ENCODE peak calls at places on chromosome 16, in six cellular contexts. A, Q, F, C, P and O are unnamed samples.

GRCh38 chr16:10465821-10466220 is 80.0 kb downstream of the ATF7IP2 start:
- DNase-seq in A (no peak), Q (no peak), F (no peak), C (no peak), P (no peak), O (no peak)

GRCh38 chr16:81005644-81006471 is 827 bp downstream of the CMC2 start:
- DNase-seq in A (peak; percentile 57), Q (no peak), F (no peak), C (no peak), P (peak; percentile 88), O (peak; percentile 89)

GRCh38 chr16:23026777-23027362 is 122.4 kb downstream of the USP31 start:
- DNase-seq in A (peak; percentile 23), Q (peak; percentile 7), F (no peak), C (no peak), P (no peak), O (no peak)

GRCh38 chr16:3695610-3696369 is 21.5 kb downstream of the TRAP1 start:
- DNase-seq in A (no peak), Q (no peak), F (no peak), C (no peak), P (no peak), O (no peak)

GRCh38 chr16:23434380-23434779 is 18.6 kb downstream of the COG7 start:
- DNase-seq in A (peak; percentile 82), Q (no peak), F (no peak), C (no peak), P (no peak), O (no peak)

GRCh38 chr16:49649013-49649785 is 206.7 kb downstream of the ZNF423 start:
- DNase-seq in A (no peak), Q (no peak), F (no peak), C (no peak), P (no peak), O (no peak)

GRCh38 chr16:66175580-66175979 is 190.9 kb upstream of the CDH5 start:
- DNase-seq in A (no peak), Q (no peak), F (no peak), C (no peak), P (no peak), O (peak; percentile 25)

GRCh38 chr16:85291302-85292148 is 179.3 kb upstream of the CIBAR2 start:
- DNase-seq in A (no peak), Q (no peak), F (no peak), C (no peak), P (no peak), O (no peak)

GRCh38 chr16:83923581-83924365 is 24.9 kb downstream of the MLYCD start:
- DNase-seq in A (no peak), Q (no peak), F (no peak), C (no peak), P (no peak), O (no peak)

GRCh38 chr16:72224260-72224768 is 52.4 kb upstream of the PMFBP1 start:
- DNase-seq in A (no peak), Q (no peak), F (no peak), C (no peak), P (no peak), O (no peak)

GRCh38 chr16:15643453-15644305 is 725 bp upstream of the MARF1 start:
- DNase-seq in A (peak; percentile 74), Q (peak; percentile 26), F (no peak), C (peak; percentile 28), P (peak; percentile 65), O (no peak)

DNA sequence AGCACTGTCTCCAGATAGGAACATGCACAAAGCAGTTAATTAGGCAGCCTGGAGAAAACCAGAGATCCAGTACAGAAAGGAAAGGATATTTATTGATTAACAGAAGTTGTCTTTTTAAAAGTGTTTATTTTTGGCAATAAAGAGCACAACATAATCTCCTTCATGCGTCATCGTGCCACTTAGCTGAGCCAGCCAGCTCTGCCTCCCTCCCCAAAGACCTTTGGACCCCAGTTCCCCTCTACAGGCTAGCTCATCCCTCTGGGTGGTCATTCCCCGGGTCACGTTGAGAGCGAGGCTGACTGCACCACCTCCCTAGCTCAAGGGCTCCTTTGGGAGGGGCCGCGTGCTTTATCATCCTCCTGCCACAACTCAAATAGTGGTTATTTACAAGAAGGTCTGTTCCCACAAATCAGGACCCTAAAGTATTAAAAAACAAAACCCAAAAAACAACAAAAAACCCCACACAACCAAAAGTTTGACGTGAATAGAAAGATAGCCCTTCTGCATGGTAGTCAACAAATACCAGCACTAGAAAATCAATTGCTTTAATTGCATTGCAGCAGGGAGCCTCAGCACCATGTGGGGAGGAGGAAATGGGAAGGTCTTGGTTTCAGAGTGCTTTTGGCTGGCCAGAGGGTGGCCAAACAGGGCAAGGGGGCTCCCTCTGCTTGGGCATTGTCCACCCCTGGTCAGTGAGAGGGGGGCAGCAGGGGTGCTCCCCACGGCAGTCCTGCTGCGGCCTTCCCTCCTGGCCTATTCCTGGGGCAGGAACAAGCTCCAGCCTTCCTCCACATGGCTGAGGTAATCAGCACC is 9.6 kb downstream of the POLR2C start:
- DNase-seq in A (peak; percentile 97), Q (no peak), F (no peak), C (no peak), P (no peak), O (no peak)
- TF ChIP-seq POLR2A in A (no peak), Q (no peak), F (peak; percentile 42), C (no peak), P (no peak), O (no peak)

DNA sequence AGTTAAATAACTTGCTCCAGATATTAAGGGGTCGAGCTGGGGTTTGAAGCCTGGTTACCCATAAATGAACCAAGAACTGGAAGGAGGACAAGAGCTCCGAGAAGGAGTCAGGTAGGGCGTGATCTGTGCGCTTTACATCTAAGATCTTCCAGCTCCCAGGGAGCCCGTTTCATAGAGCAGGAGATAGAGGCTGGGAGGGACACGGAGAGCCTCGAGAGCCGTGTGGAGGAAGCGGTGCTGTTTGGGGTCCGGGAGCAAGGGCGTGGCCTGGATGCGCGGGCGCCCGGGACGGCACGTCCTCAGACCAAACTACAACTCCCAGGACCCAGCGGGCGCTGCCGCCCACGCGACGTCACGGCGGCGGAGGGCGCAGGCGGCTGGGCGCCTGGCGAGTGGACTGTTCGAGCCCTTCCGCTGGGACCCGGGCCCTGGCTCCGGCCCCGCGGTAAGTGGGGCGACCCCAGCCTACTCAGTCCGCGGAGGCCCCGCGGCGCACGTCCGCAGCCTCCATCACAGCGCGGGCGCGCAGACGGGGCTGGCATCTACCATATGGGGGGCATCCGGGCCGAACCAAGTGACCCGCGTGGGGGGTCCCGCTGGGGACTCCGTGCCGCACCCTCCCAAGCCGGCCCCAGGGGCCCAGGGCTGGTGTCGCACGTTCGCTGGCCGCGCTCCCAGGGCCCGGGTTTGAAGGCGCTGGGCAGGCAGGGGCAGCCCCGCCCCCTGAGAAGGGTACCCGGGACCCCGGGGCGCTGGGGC is at the start of gene BCKDK:
- DNase-seq in A (peak; percentile 75), Q (peak; percentile 92), F (peak; percentile 95), C (peak; percentile 76), P (peak; percentile 78), O (no peak)
- TF ChIP-seq POLR2A in A (peak; percentile 62), Q (peak; percentile 69), F (peak; percentile 60), C (peak; percentile 69), P (peak; percentile 38), O (peak; percentile 45)

GRCh38 chr16:47725188-47725695 is 264.1 kb downstream of the PHKB start:
- DNase-seq in A (no peak), Q (no peak), F (no peak), C (no peak), P (no peak), O (no peak)

GRCh38 chr16:47724386-47724785 is 263.3 kb downstream of the PHKB start:
- DNase-seq in A (no peak), Q (no peak), F (no peak), C (no peak), P (no peak), O (no peak)

GRCh38 chr16:47719713-47720112 is 258.6 kb downstream of the PHKB start:
- DNase-seq in A (no peak), Q (no peak), F (no peak), C (no peak), P (no peak), O (no peak)

GRCh38 chr16:47716571-47716970 is 255.4 kb downstream of the PHKB start:
- DNase-seq in A (no peak), Q (no peak), F (no peak), C (no peak), P (no peak), O (no peak)

DNA sequence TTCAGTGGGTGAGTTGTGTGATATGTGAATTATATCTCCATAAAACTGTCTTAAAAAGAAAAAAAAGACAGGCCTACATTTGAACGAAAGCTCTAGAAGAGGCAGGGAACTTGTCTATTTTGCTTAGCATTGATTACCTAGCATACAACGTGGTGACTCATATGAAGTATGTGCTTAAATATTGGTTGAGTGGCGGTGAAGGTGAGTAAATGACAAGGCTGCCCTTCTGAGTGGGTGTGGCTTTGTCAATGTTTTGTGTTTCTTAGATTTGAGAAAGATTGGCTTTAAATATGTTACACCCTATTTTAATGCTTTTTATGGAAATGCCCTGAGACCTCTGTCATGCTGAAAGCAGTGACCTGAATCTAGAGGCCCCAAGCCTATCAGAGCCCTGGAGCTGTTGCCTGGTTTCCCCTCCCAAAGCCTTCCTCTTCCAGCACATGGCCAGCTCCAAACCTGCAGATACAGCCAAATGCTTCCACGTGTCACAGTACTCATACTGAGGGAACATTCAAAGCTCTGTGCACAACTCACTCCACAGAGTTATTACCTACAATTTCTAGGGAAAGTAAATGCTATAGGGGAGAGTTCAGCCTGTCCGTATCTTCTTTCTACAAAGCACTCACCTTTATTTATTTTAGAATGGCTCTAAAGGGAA is 260.0 kb downstream of the PHKB start:
- DNase-seq in A (no peak), Q (no peak), F (no peak), C (no peak), P (no peak), O (no peak)
- TF ChIP-seq POLR2A in A (no peak), Q (no peak), F (no peak), C (no peak), P (no peak), O (no peak)

GRCh38 chr16:88705746-88706287 is 391 bp downstream of the RNF166 start:
- DNase-seq in A (no peak), Q (no peak), F (no peak), C (no peak), P (no peak), O (no peak)

GRCh38 chr16:88701541-88702363 is 4.5 kb downstream of the RNF166 start:
- DNase-seq in A (no peak), Q (no peak), F (no peak), C (no peak), P (no peak), O (no peak)

GRCh38 chr16:88705076-88705684 is 1.0 kb downstream of the RNF166 start:
- DNase-seq in A (no peak), Q (no peak), F (no peak), C (no peak), P (peak; percentile 63), O (no peak)

GRCh38 chr16:88702364-88703210 is 3.6 kb downstream of the RNF166 start:
- DNase-seq in A (no peak), Q (no peak), F (no peak), C (no peak), P (no peak), O (no peak)

DNA sequence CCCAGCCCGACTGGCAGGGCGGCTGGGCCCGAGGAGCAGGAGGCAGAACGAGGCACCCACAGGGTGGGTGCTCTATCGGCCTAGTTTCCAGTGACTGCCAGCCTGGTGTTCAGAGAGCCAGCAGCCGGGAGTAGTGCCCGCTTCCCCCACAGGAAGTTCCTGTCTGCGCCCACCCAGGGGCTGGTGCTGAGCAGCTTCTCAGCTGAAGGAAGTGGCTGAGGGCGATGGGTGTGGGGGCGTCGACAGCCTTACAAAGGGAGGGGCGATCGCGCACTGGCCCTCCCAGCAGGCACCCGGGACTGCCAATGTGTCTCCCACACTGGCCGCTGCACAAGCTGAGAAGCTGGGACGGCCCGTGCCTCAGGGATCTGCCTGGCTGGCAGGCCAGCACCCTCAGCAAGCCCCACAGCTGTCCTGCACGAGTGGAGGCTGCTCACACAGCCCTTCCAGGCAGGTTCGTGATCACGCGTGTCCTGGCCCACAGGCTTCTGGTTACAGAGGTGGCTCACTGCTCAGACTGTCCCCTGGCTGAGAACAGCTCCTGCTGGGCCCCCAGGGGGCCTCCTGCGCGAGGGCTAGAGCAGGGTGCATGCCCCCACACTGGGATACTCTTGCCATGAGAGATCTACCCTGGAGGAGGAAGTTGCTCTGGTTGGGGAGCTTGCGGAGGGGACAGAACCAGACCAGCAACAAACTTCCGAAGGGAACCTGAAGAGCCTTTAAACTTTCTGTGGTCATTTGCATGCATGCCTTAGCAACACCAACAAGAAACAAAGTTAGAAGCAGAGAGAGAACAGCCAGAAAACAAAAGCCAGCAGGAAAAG is 2.5 kb downstream of the RNF166 start:
- DNase-seq in A (no peak), Q (no peak), F (no peak), C (no peak), P (peak; percentile 72), O (no peak)
- TF ChIP-seq POLR2A in A (no peak), Q (no peak), F (no peak), C (no peak), P (no peak), O (no peak)